ENCODE peak calls at places on chromosomes 7 and 10, in nine cellular contexts. U, H, F, D, K, A, O, L and M are unnamed samples.
A peak's percentile ranks its signal among the peaks of the same experiment; 100 is the strongest.

GRCh38 chr7:42543953-42544352 is 306.9 kb upstream of the GLI3 start:
- DNase-seq in D (no peak), K (no peak), U (no peak), H (no peak), O (no peak), L (no peak), A (no peak), F (no peak), M (no peak)

GRCh38 chr10:101560293-101561067 is 27.6 kb downstream of the POLL start:
- DNase-seq in K (no peak), A (no peak), U (no peak), O (no peak), H (no peak), D (no peak), F (no peak), L (no peak), M (no peak)

GRCh38 chr10:72086466-72087391 is 1.6 kb downstream of the SPOCK2 start:
- DNase-seq in A (no peak), F (no peak), H (peak; percentile 54), K (peak; percentile 65), D (no peak), U (peak; percentile 76), O (no peak), L (no peak), M (no peak)

GRCh38 chr10:113093188-113094113 is 143.4 kb downstream of the TCF7L2 start:
- DNase-seq in O (peak; percentile 13), L (no peak), D (no peak), F (no peak), U (no peak), H (no peak), K (no peak), A (no peak), M (peak; percentile 93)

GRCh38 chr10:120917521-120918250 is 66.5 kb downstream of the WDR11 start:
- DNase-seq in U (peak; percentile 66), L (no peak), H (no peak), F (no peak), O (no peak), D (no peak), K (no peak), A (no peak), M (no peak)

GRCh38 chr7:138556771-138557484 is 96.9 kb downstream of the TRIM24 start:
- DNase-seq in H (no peak), L (no peak), U (peak; percentile 3), F (no peak), A (no peak), K (no peak), O (no peak), D (no peak), M (no peak)

GRCh38 chr7:112144284-112145059 is 61.7 kb downstream of the DOCK4 start:
- DNase-seq in A (no peak), D (no peak), O (no peak), F (no peak), U (no peak), K (no peak), L (no peak), H (no peak), M (no peak)

GRCh38 chr10:32190890-32191491 is 134.8 kb upstream of the KIF5B start:
- DNase-seq in H (no peak), D (no peak), F (no peak), K (no peak), L (no peak), O (peak; percentile 0), A (no peak), U (peak; percentile 71), M (peak; percentile 63)

GRCh38 chr10:120541971-120542370 is 84.9 kb downstream of the PLPP4 start:
- DNase-seq in O (no peak), H (no peak), A (no peak), K (no peak), U (no peak), L (no peak), D (no peak), F (no peak), M (no peak)

GRCh38 chr10:29009464-29009863 is 279.4 kb upstream of the LYZL1 start:
- DNase-seq in H (no peak), K (no peak), U (no peak), F (no peak), L (no peak), O (no peak), D (no peak), A (no peak), M (no peak)

GRCh38 chr7:134694767-134695166 is 48.1 kb downstream of the BPGM start:
- DNase-seq in U (no peak), L (no peak), D (no peak), F (no peak), O (no peak), H (no peak), K (no peak), A (no peak), M (no peak)

GRCh38 chr7:135808206-135808605 is 59.6 kb upstream of the FAM180A start:
- DNase-seq in A (no peak), F (no peak), D (no peak), L (peak; percentile 75), O (no peak), H (no peak), U (peak; percentile 68), K (no peak), M (no peak)

GRCh38 chr10:15146366-15146765 is 22.1 kb downstream of the NMT2 start:
- DNase-seq in U (no peak), A (no peak), O (no peak), L (no peak), K (no peak), H (no peak), D (no peak), F (no peak), M (no peak)

GRCh38 chr7:92527300-92528187 is 776 bp downstream of the PEX1 start:
- DNase-seq in H (peak; percentile 16), L (peak; percentile 46), U (peak; percentile 84), F (peak; percentile 30), A (peak; percentile 35), K (peak; percentile 50), O (peak; percentile 44), D (peak; percentile 9), M (peak; percentile 87)

GRCh38 chr7:92253251-92253650 is 7.5 kb downstream of the ANKIB1 start:
- DNase-seq in L (no peak), O (no peak), D (no peak), H (no peak), K (no peak), A (no peak), U (no peak), F (no peak), M (no peak)

GRCh38 chr7:51369746-51370145 is 53.1 kb upstream of the COBL start:
- DNase-seq in O (peak; percentile 40), L (no peak), H (no peak), K (no peak), A (no peak), F (no peak), D (no peak), U (peak; percentile 56), M (peak; percentile 55)

GRCh38 chr7:55144333-55144954 is 125.6 kb downstream of the EGFR start:
- DNase-seq in L (no peak), U (peak; percentile 56), A (no peak), K (no peak), D (no peak), H (no peak), F (no peak), O (peak; percentile 8), M (no peak)

GRCh38 chr10:19803676-19804075 is 12.6 kb upstream of the PLXDC2 start:
- DNase-seq in D (no peak), U (no peak), O (no peak), H (no peak), L (no peak), A (no peak), F (no peak), K (no peak), M (no peak)

GRCh38 chr7:81267508-81267907 is 348.7 kb upstream of the SEMA3C start:
- DNase-seq in D (no peak), A (no peak), O (peak; percentile 72), L (no peak), F (no peak), U (no peak), H (no peak), K (no peak), M (no peak)

GRCh38 chr7:39816462-39817065 is 133.5 kb upstream of the CDK13 start:
- DNase-seq in U (no peak), L (no peak), A (no peak), K (no peak), D (no peak), O (no peak), H (no peak), F (no peak), M (no peak)

GRCh38 chr7:34039033-34039432 is 133.7 kb downstream of the BMPER start:
- DNase-seq in A (no peak), O (no peak), L (no peak), F (no peak), D (no peak), U (no peak), K (no peak), H (no peak), M (no peak)

GRCh38 chr7:1015196-1015595 is 29.1 kb upstream of the GPR146 start:
- DNase-seq in H (no peak), K (no peak), L (peak; percentile 47), O (no peak), D (no peak), A (no peak), F (no peak), U (no peak), M (no peak)

GRCh38 chr10:70130878-70131559 is 1.6 kb downstream of the AIFM2 start:
- DNase-seq in D (no peak), A (no peak), U (no peak), F (no peak), H (no peak), K (no peak), L (no peak), O (no peak), M (peak; percentile 50)

GRCh38 chr7:69430502-69431145 is 167.7 kb upstream of the AUTS2 start:
- DNase-seq in O (no peak), K (no peak), A (no peak), D (no peak), U (peak; percentile 80), H (no peak), L (no peak), F (no peak), M (no peak)

GRCh38 chr7:55310626-55311025 is 54.5 kb upstream of the LANCL2 start:
- DNase-seq in O (no peak), A (no peak), L (no peak), H (no peak), U (no peak), D (no peak), K (no peak), F (no peak), M (no peak)

GRCh38 chr10:97267671-97268070 is 24.8 kb downstream of the ARHGAP19 start:
- DNase-seq in U (no peak), O (no peak), A (no peak), K (no peak), D (peak; percentile 28), L (no peak), H (no peak), F (no peak), M (no peak)

GRCh38 chr10:34696423-34696822 is 118.7 kb downstream of the PARD3 start:
- DNase-seq in A (no peak), D (no peak), K (no peak), L (no peak), O (no peak), U (no peak), H (no peak), F (no peak), M (peak; percentile 49)

GRCh38 chr10:13990918-13991317 is 339.8 kb downstream of the FRMD4A start:
- DNase-seq in O (peak; percentile 55), K (no peak), H (no peak), L (peak; percentile 1), U (peak; percentile 30), D (no peak), F (no peak), A (no peak), M (no peak)